ENCODE peak calls at places on chromosomes 12 and 14, in five cellular contexts. P is fibroblast of mammary gland, W is BE2C, E is A549, L is HFF-Myc. T is an unnamed sample.

GRCh38 chr12:29638528-29638927 is 141.0 kb upstream of the OVCH1 start:
- DNase-seq in P (no peak), E (no peak), W (no peak), L (no peak), T (no peak)

GRCh38 chr12:16499617-16500016 is 106.3 kb downstream of the LMO3 start:
- DNase-seq in P (no peak), L (no peak), W (no peak), E (no peak), T (no peak)

GRCh38 chr14:58625438-58625837 is 12.3 kb upstream of the DACT1 start:
- DNase-seq in L (no peak), E (no peak), P (no peak), W (no peak), T (no peak)

GRCh38 chr14:93954900-93955891 is 21.2 kb downstream of the ASB2 start:
- DNase-seq in E (no peak), P (no peak), W (no peak), L (no peak), T (no peak)

GRCh38 chr12:127457726-127458125 is 809.2 kb upstream of the TMEM132C start:
- DNase-seq in W (no peak), L (no peak), P (no peak), E (no peak), T (no peak)

GRCh38 chr12:9405861-9406563 is 197.8 kb upstream of the PZP start:
- DNase-seq in P (no peak), L (no peak), E (no peak), W (no peak), T (no peak)

GRCh38 chr14:23102801-23103200 is 2.0 kb downstream of the CIROP start:
- DNase-seq in L (no peak), P (no peak), E (no peak), W (no peak), T (no peak)

GRCh38 chr14:99615497-99616245 is 11.7 kb upstream of the CCDC85C start:
- DNase-seq in W (no peak), P (no peak), L (no peak), E (no peak), T (peak; percentile 18)

GRCh38 chr14:64891173-64891838 is 11.6 kb upstream of the SPTB start:
- DNase-seq in E (no peak), L (no peak), W (no peak), P (no peak), T (no peak)

DNA sequence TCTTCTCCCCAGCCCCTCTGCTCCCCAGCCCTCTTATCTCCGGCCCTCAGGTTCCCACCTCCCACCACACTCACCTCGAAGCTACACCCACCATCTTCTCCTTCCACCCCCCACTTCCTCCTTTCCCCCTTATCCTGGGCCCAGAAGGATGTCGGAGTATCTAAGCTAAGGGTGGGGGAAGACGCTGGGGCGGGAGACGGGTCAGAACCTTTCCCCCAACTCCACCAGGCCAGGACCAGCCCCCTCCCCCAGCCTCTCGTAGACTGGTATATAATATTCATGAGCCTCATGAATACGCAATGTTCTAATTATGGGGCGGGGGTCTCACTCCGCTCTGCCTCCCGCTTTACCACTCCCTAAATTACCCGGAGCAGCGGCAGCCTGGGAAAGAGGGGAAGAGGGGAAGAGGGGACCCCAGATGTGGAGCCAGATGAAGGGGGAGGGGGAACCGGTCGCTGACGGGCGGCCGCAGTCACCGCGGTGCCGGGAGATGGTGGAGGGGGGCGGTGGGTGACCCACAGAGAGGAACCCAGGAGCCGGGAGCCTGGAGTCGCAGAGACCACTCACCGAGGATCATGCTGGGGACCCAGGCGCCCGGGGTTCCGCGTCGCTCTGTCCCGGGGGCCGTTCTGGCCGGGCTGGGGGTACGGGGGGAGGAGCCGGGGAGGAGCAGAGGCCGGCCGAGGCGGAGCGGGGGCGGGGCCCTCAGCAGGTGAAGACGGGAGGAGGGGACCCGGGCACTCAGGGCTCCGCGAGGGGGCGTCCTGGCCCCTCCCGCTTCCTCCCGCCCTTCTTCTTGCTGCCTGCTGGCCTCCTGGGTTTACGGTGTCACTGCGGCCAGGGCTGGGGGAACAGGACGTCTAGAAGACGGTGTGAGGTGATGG is 6.4 kb upstream of the ZNF385A start:
- DNase-seq in E (peak; percentile 49), P (no peak), W (peak; percentile 54), L (no peak), T (no peak)
- TF ChIP-seq CTCF in E (peak; percentile 29), P (no peak), W (peak; percentile 29), L (no peak), T (peak; percentile 15)

GRCh38 chr12:112126916-112127315 is 1.6 kb downstream of the TRAFD1 start:
- DNase-seq in P (no peak), E (no peak), L (no peak), W (no peak), T (no peak)
- H3K4me3 ChIP-seq in P (peak overlapping the region; percentile 1), E (no peak overlapping the region), L (no peak overlapping the region), W (no peak overlapping the region), T (no peak overlapping the region)

GRCh38 chr14:24299255-24300191 is at the start of the genes DHRS1 and NOP9:
- DNase-seq in P (peak; percentile 84), E (peak; percentile 87), W (peak; percentile 90), L (no peak), T (peak; percentile 89)
- TF ChIP-seq CTCF in P (no peak), E (no peak), W (no peak), L (no peak), T (no peak)

DNA sequence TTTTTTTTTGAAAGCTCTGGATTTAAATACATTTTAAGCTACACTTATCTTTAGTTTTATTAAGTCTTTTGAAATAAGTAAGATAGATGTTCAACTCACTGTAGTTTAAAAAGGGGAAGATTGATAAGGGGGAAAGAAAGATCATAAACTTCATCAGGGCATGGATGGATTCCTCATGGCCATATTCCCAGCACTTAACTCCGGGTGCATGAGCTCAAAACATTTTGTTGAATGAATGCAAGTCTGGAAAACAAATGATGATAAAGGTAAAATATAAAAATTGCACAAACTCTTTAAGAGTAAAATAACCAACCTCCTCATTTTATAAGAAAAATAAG is 4.3 kb upstream of the IGF1 start:
- DNase-seq in P (no peak), E (no peak), W (no peak), L (no peak), T (no peak)
- H3K4me3 ChIP-seq in P (no peak overlapping the region), E (no peak overlapping the region), W (no peak overlapping the region), L (no peak overlapping the region), T (no peak overlapping the region)

DNA sequence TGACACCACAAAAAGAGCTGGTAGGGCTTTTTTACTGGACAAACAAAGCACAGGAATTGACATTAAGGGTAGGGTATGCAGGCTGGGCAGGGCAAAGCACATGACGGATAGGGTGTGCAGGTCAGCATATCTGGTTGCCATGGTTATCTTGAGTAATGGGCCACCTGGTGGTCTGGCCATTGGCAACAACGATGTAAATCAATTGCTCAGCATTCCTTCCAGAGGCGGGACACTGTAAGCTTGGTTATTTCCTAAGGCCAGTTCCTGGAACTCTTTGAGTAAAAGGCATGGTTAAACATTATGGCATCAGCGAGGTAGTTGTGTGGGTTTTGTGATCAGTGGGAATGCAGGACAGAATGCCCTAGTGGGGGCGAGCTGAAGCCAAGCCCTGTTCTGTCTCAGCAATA is 396.9 kb upstream of the PDE3A start:
- DNase-seq in P (peak; percentile 64), W (peak; percentile 30), E (peak; percentile 15), L (no peak), T (peak; percentile 91)
- TF ChIP-seq CTCF in P (no peak), W (no peak), E (no peak), L (no peak), T (peak; percentile 2)

DNA sequence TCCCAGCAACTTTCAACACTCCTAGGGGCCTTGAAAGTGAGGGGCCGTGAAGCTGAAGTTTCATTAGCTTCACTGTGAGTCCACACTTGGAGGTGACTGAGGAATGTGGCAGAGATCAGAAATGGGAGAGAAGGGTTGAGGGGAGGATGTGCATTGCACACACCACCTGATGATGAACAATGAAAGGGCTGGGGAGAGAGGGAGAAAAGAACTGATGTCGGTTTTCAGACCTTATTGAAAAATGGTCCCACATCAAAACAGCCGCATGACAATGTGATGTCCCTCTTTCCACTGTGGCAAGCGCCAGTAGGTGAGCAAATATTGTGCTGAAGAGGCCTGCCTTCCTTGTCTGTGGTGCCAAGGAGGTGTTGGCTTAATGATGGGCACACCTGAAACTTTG is 32.3 kb upstream of the ATP23 start:
- DNase-seq in L (no peak), W (no peak), P (no peak), E (no peak), T (no peak)
- H3K4me3 ChIP-seq in L (no peak overlapping the region), W (no peak overlapping the region), P (no peak overlapping the region), E (no peak overlapping the region), T (no peak overlapping the region)

GRCh38 chr12:34403706-34404376 is 381.5 kb downstream of the ALG10 start:
- DNase-seq in E (no peak), L (no peak), P (no peak), W (peak; percentile 4), T (no peak)
- TF ChIP-seq CTCF in E (no peak), L (no peak), P (no peak), W (no peak), T (no peak)

DNA sequence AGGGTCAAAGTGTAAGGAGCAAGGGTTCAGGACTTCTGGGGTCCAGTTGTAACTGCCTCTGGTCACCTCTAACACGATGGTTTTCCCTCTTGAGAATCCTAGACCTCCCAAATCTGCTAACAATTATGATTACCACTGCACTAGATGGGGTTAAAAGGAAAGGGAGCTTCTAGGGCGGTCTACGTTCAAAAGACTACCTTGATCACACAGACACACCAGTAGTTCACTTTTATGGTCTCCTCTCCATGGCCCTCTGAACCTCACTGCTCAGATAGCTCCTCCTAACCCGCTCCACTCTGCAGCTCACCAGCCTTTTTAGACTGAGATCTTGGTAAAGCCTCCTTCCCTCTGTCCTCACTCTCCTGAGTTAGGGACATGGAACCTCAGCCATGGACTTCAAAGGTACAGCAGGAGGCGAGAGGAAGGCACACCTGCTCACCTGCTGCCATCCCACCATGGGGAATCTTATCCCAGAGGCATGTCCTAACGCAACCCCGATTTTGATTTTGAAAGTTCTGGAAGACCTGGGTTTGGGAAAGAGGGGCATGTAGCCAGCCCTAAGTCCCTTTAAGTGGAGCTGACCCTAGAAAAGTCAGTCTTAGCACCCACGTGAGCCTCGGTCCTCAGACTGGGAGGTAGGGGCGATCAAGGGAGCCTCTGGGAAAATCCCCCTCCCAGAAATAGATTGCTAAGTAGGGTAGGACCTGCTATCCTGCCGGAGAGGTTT is 1.4 kb downstream of the ZNF219 start:
- DNase-seq in P (no peak), E (no peak), L (no peak), W (no peak), T (no peak)
- H3K4me3 ChIP-seq in P (peak overlapping the region; percentile 30), E (peak overlapping the region; percentile 62), L (peak overlapping the region; percentile 50), W (peak overlapping the region; percentile 30), T (peak overlapping the region; percentile 2)